ENCODE peak calls at places on chromosome 18, in eight cellular contexts. C is fibroblast of mammary gland; B is WERI-Rb-1; H is CD8-positive, alpha-beta T cell; S is A549; Z is dorsolateral prefrontal cortex; N is tibial nerve; U is GM12878. P is an unnamed sample.
A peak's percentile ranks its signal among the peaks of the same experiment; 100 is the strongest.

GRCh38 chr18:44848931-44849330 is 168.2 kb downstream of the SETBP1 start:
- DNase-seq in C (no peak), B (no peak), H (no peak), S (no peak), Z (no peak), N (no peak), U (no peak), P (no peak)

GRCh38 chr18:9648431-9649163 is 34.2 kb upstream of the PPP4R1 start:
- DNase-seq in C (no peak), B (no peak), H (no peak), S (no peak), Z (no peak), N (no peak), U (peak; percentile 47), P (no peak)

GRCh38 chr18:63031439-63031838 is 288.1 kb downstream of the BCL2 start:
- DNase-seq in C (no peak), B (no peak), H (no peak), S (no peak), Z (no peak), N (no peak), U (no peak), P (no peak)

GRCh38 chr18:76391746-76392145 is 103.3 kb downstream of the ZNF516 start:
- DNase-seq in C (no peak), B (no peak), H (no peak), S (no peak), Z (no peak), N (no peak), U (no peak), P (no peak)

GRCh38 chr18:46343940-46344372 is 239.8 kb downstream of the HAUS1 start:
- DNase-seq in C (no peak), B (no peak), H (peak; percentile 30), S (no peak), Z (peak; percentile 31), N (peak; percentile 12), U (peak; percentile 40), P (no peak)

GRCh38 chr18:49226935-49227334 is 233.5 kb downstream of the DYM start:
- DNase-seq in C (no peak), B (no peak), H (no peak), S (no peak), Z (no peak), N (no peak), U (no peak), P (no peak)

GRCh38 chr18:62496262-62496661 is 26.6 kb upstream of the ZCCHC2 start:
- DNase-seq in C (no peak), B (no peak), H (no peak), S (no peak), Z (no peak), N (no peak), U (no peak), P (no peak)

GRCh38 chr18:34928754-34929335 is 112.4 kb upstream of the MAPRE2 start:
- DNase-seq in C (no peak), B (no peak), H (no peak), S (no peak), Z (no peak), N (no peak), U (no peak), P (no peak)

GRCh38 chr18:49668583-49669290 is 106.9 kb downstream of the LIPG start:
- DNase-seq in C (peak; percentile 77), B (no peak), H (no peak), S (no peak), Z (no peak), N (peak; percentile 39), U (no peak), P (peak; percentile 45)

GRCh38 chr18:58355243-58355642 is 273.6 kb downstream of the ALPK2 start:
- DNase-seq in C (no peak), B (no peak), H (no peak), S (no peak), Z (no peak), N (no peak), U (no peak), P (no peak)

GRCh38 chr18:75478996-75479870 is 51.7 kb upstream of the SMIM21 start:
- DNase-seq in C (peak; percentile 73), B (peak; percentile 30), H (no peak), S (peak; percentile 4), Z (no peak), N (peak; percentile 25), U (peak; percentile 4), P (peak; percentile 62)

GRCh38 chr18:73545497-73545896 is 602.1 kb downstream of the FBXO15 start:
- DNase-seq in C (peak; percentile 29), B (no peak), H (no peak), S (no peak), Z (no peak), N (no peak), U (no peak), P (no peak)

GRCh38 chr18:74315464-74316256 is at the start of gene C18orf63:
- DNase-seq in C (no peak), B (no peak), H (no peak), S (no peak), Z (no peak), N (no peak), U (no peak), P (no peak)

GRCh38 chr18:34697233-34697632 is 12.9 kb upstream of the DTNA start:
- DNase-seq in C (no peak), B (no peak), H (no peak), S (no peak), Z (no peak), N (no peak), U (no peak), P (no peak)

GRCh38 chr18:55422456-55423185 is 165.4 kb downstream of the TCF4 start:
- DNase-seq in C (peak; percentile 61), B (no peak), H (no peak), S (no peak), Z (no peak), N (peak; percentile 66), U (no peak), P (peak; percentile 36)

DNA sequence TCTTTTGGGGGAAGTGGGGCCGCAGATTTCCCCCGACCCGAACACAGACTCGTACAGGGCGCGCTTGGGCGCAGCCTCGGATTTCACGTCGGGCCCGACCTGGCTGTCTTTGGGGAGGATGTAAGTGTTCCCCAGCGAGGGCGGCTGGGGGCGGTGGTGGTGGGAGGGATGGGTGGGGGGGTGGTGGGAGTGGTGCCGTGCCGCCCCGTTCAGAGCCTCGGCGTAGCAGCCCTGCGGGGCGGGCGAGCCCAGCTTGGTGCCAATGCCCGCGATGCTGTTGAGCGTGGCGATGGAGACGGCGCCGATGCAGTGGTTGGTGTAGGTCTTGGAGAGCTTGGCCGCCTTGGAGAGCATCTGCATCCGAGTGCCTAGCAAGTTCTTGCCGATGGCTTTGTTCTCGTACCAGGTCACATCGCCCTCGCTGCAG is 1.5 kb downstream of the KCTD1 start:
- DNase-seq in C (no peak), B (no peak), H (no peak), S (no peak), Z (no peak), N (no peak), U (no peak), P (no peak)
- H3K4me3 ChIP-seq in C (no peak overlapping the region), B (no peak overlapping the region), H (no peak overlapping the region), S (peak overlapping the region; percentile 91), Z (peak overlapping the region; percentile 63), N (peak overlapping the region; percentile 54), U (peak overlapping the region; percentile 70), P (peak overlapping the region; percentile 73)

GRCh38 chr18:12993439-12993838 is 2.3 kb downstream of the CEP192 start:
- DNase-seq in C (no peak), B (no peak), H (no peak), S (no peak), Z (no peak), N (no peak), U (no peak), P (no peak)
- TF ChIP-seq CTCF in C (no peak), B (no peak), H (no peak), S (no peak), Z (no peak), N (no peak), U (no peak), P (no peak)

GRCh38 chr18:27616324-27616723 is 431.2 kb upstream of the CHST9 start:
- DNase-seq in C (no peak), B (no peak), H (no peak), S (no peak), Z (no peak), N (no peak), U (no peak), P (no peak)
- H3K4me3 ChIP-seq in C (no peak overlapping the region), B (no peak overlapping the region), H (no peak overlapping the region), S (no peak overlapping the region), Z (no peak overlapping the region), N (no peak overlapping the region), U (no peak overlapping the region), P (no peak overlapping the region)

DNA sequence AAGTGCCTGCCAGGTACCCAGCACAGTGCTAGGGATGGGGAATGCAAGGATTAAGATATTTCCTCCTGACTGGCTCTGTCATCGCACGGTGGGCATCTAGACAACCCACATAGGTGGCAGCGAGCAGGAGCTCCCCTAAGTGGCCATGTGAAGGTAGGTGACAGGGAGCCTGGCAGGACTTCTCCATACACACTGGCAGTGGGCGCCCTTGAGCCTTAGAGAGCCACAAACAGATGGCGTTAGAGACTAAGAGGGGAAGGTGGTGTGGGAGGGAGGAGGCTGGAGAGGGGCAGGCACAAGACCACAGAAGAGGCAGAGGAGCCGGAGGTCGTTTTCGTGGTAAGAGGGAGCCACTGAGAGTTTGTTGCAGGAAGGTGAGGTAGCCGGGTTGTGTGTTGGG is 15.2 kb downstream of the PRELID3A start:
- DNase-seq in C (no peak), B (peak; percentile 85), H (no peak), S (no peak), Z (no peak), N (no peak), U (no peak), P (no peak)
- TF ChIP-seq CTCF in C (no peak), B (peak; percentile 89), H (no peak), S (no peak), Z (no peak), N (no peak), U (peak; percentile 42), P (peak; percentile 11)

GRCh38 chr18:47863041-47863440 is 67.4 kb downstream of the SMAD2 start:
- DNase-seq in C (no peak), B (no peak), H (no peak), S (no peak), Z (no peak), N (no peak), U (no peak), P (no peak)

GRCh38 chr18:47858607-47859006 is 71.9 kb downstream of the SMAD2 start:
- DNase-seq in C (no peak), B (no peak), H (no peak), S (no peak), Z (no peak), N (no peak), U (no peak), P (no peak)
- H3K4me3 ChIP-seq in C (no peak overlapping the region), B (no peak overlapping the region), H (no peak overlapping the region), S (no peak overlapping the region), Z (no peak overlapping the region), N (no peak overlapping the region), U (no peak overlapping the region), P (no peak overlapping the region)

GRCh38 chr18:8011906-8012305 is 444.8 kb downstream of the PTPRM start:
- DNase-seq in C (no peak), B (peak; percentile 26), H (no peak), S (no peak), Z (no peak), N (no peak), U (no peak), P (no peak)
- TF ChIP-seq CTCF in C (no peak), B (peak; percentile 19), H (no peak), S (no peak), Z (no peak), N (no peak), U (no peak), P (no peak)